ENCODE peak calls at places on chromosomes 7 and 10, in four cellular contexts. K, D, V and C are unnamed samples.

GRCh38 chr10:130174343-130174742 is 38.2 kb downstream of the GLRX3 start:
- DNase-seq in K (no peak), D (no peak), V (no peak), C (no peak)

GRCh38 chr10:115727114-115727513 is 545.9 kb downstream of the GFRA1 start:
- DNase-seq in K (no peak), D (no peak), V (no peak), C (no peak)

GRCh38 chr10:44902838-44903545 is 8.1 kb upstream of the TMEM72 start:
- DNase-seq in K (no peak), D (no peak), V (no peak), C (no peak)

GRCh38 chr7:53983505-53983904 is 558.7 kb upstream of the VSTM2A start:
- DNase-seq in K (no peak), D (no peak), V (no peak), C (no peak)

GRCh38 chr7:147640821-147641220 is 949.7 kb upstream of the C7orf33 start:
- DNase-seq in K (no peak), D (no peak), V (no peak), C (no peak)

GRCh38 chr7:138746073-138746472 is 44.9 kb upstream of the SVOPL start:
- DNase-seq in K (no peak), D (no peak), V (no peak), C (no peak)

GRCh38 chr7:110522751-110523200 is 568.2 kb upstream of the LRRN3 start:
- DNase-seq in K (no peak), D (peak; percentile 82), V (no peak), C (peak; percentile 75)

GRCh38 chr7:974820-975681 is at the start of gene COX19:
- DNase-seq in K (peak; percentile 91), D (peak; percentile 68), V (peak; percentile 97), C (peak; percentile 68)

GRCh38 chr10:49410365-49411074 is 14.6 kb upstream of the DRGX start:
- DNase-seq in K (no peak), D (no peak), V (no peak), C (no peak)

GRCh38 chr7:6015917-6016652 is 7.0 kb downstream of the AIMP2 start:
- DNase-seq in K (peak; percentile 76), D (no peak), V (no peak), C (no peak)

GRCh38 chr7:127189885-127190284 is 62.9 kb downstream of the GRM8 start:
- DNase-seq in K (no peak), D (no peak), V (no peak), C (no peak)

GRCh38 chr10:34081347-34081743 is 733.8 kb downstream of the PARD3 start:
- DNase-seq in K (no peak), D (no peak), V (no peak), C (no peak)

GRCh38 chr7:5572439-5572838 is 148.8 kb upstream of the TNRC18 start:
- DNase-seq in K (no peak), D (no peak), V (no peak), C (no peak)

GRCh38 chr7:28176174-28176573 is 4.4 kb downstream of the JAZF1 start:
- DNase-seq in K (no peak), D (no peak), V (no peak), C (no peak)

GRCh38 chr7:42236266-42237161 is 495 bp downstream of the GLI3 start:
- DNase-seq in K (peak; percentile 82), D (peak; percentile 69), V (peak; percentile 49), C (peak; percentile 25)